ENCODE peak calls at places on chromosomes 1 and 21, in nine cellular contexts. One of them, this sample, is unnamed.

GRCh38 chr1:31549807-31550620 is 26.3 kb upstream of the TINAGL1 start:
- DNase-seq in ELR: peak
- DNase-seq in pulmonary artery endothelial cell: no peak
- DNase-seq in heart right ventricle: no peak
- DNase-seq in activated T-helper 2 cell treated with anti-CD3 and anti-CD28 coated beads, Interferon-gamma antibody, Interleukin-2, Interleukin-4, amounts not matched to agents 10 μg/mL and 5 μg/mL and 100 μg/mL, durations not matched to agents 14 hours and 24 hours and 36 hours: no peak
- DNase-seq in central memory CD4-positive, alpha-beta T cell: no peak
- DNase-seq in GDM1: no peak
- DNase-seq in stimulated activated CD4-positive, alpha-beta T cell treated with anti-CD3 and anti-CD28 coated beads, Interleukin-4, amount 100 ng/mL, for 48 hours: no peak
- DNase-seq in MCF 10A: no peak
- DNase-seq in this sample: no peak

GRCh38 chr1:198196630-198197029 is 39.8 kb downstream of the NEK7 start:
- DNase-seq in stimulated activated CD4-positive, alpha-beta T cell treated with anti-CD3 and anti-CD28 coated beads, Interleukin-4, amount 100 ng/mL, for 48 hours: no peak
- DNase-seq in heart right ventricle: no peak
- DNase-seq in MCF 10A: no peak
- DNase-seq in ELR: no peak
- DNase-seq in activated T-helper 2 cell treated with anti-CD3 and anti-CD28 coated beads, Interferon-gamma antibody, Interleukin-2, Interleukin-4, amounts not matched to agents 10 μg/mL and 5 μg/mL and 100 μg/mL, durations not matched to agents 14 hours and 24 hours and 36 hours: no peak
- DNase-seq in central memory CD4-positive, alpha-beta T cell: no peak
- DNase-seq in pulmonary artery endothelial cell: no peak
- DNase-seq in GDM1: no peak
- DNase-seq in this sample: no peak

GRCh38 chr1:187714501-187714900 is 885.8 kb downstream of the PLA2G4A start:
- DNase-seq in heart right ventricle: no peak
- DNase-seq in MCF 10A: no peak
- DNase-seq in stimulated activated CD4-positive, alpha-beta T cell treated with anti-CD3 and anti-CD28 coated beads, Interleukin-4, amount 100 ng/mL, for 48 hours: no peak
- DNase-seq in GDM1: no peak
- DNase-seq in ELR: no peak
- DNase-seq in activated T-helper 2 cell treated with anti-CD3 and anti-CD28 coated beads, Interferon-gamma antibody, Interleukin-2, Interleukin-4, amounts not matched to agents 10 μg/mL and 5 μg/mL and 100 μg/mL, durations not matched to agents 14 hours and 24 hours and 36 hours: no peak
- DNase-seq in pulmonary artery endothelial cell: no peak
- DNase-seq in central memory CD4-positive, alpha-beta T cell: no peak
- DNase-seq in this sample: no peak

GRCh38 chr1:39871796-39872195 is 11.5 kb downstream of the TRIT1 start:
- DNase-seq in stimulated activated CD4-positive, alpha-beta T cell treated with anti-CD3 and anti-CD28 coated beads, Interleukin-4, amount 100 ng/mL, for 48 hours: no peak
- DNase-seq in activated T-helper 2 cell treated with anti-CD3 and anti-CD28 coated beads, Interferon-gamma antibody, Interleukin-2, Interleukin-4, amounts not matched to agents 10 μg/mL and 5 μg/mL and 100 μg/mL, durations not matched to agents 14 hours and 24 hours and 36 hours: no peak
- DNase-seq in heart right ventricle: no peak
- DNase-seq in central memory CD4-positive, alpha-beta T cell: no peak
- DNase-seq in pulmonary artery endothelial cell: no peak
- DNase-seq in ELR: no peak
- DNase-seq in MCF 10A: no peak
- DNase-seq in GDM1: no peak
- DNase-seq in this sample: no peak

GRCh38 chr1:11321656-11322491 is 48.9 kb downstream of the UBIAD1 start:
- DNase-seq in central memory CD4-positive, alpha-beta T cell: no peak
- DNase-seq in activated T-helper 2 cell treated with anti-CD3 and anti-CD28 coated beads, Interferon-gamma antibody, Interleukin-2, Interleukin-4, amounts not matched to agents 10 μg/mL and 5 μg/mL and 100 μg/mL, durations not matched to agents 14 hours and 24 hours and 36 hours: no peak
- DNase-seq in MCF 10A: no peak
- DNase-seq in pulmonary artery endothelial cell: no peak
- DNase-seq in stimulated activated CD4-positive, alpha-beta T cell treated with anti-CD3 and anti-CD28 coated beads, Interleukin-4, amount 100 ng/mL, for 48 hours: no peak
- DNase-seq in heart right ventricle: no peak
- DNase-seq in GDM1: no peak
- DNase-seq in ELR: no peak
- DNase-seq in this sample: no peak

GRCh38 chr1:3030663-3031381 is 9.6 kb downstream of the ACTRT2 start:
- DNase-seq in activated T-helper 2 cell treated with anti-CD3 and anti-CD28 coated beads, Interferon-gamma antibody, Interleukin-2, Interleukin-4, amounts not matched to agents 10 μg/mL and 5 μg/mL and 100 μg/mL, durations not matched to agents 14 hours and 24 hours and 36 hours: no peak
- DNase-seq in pulmonary artery endothelial cell: no peak
- DNase-seq in central memory CD4-positive, alpha-beta T cell: no peak
- DNase-seq in stimulated activated CD4-positive, alpha-beta T cell treated with anti-CD3 and anti-CD28 coated beads, Interleukin-4, amount 100 ng/mL, for 48 hours: no peak
- DNase-seq in GDM1: no peak
- DNase-seq in MCF 10A: no peak
- DNase-seq in heart right ventricle: no peak
- DNase-seq in ELR: no peak
- DNase-seq in this sample: no peak

GRCh38 chr21:17519965-17520364 is 7.1 kb downstream of the CXADR start:
- DNase-seq in MCF 10A: no peak
- DNase-seq in ELR: no peak
- DNase-seq in activated T-helper 2 cell treated with anti-CD3 and anti-CD28 coated beads, Interferon-gamma antibody, Interleukin-2, Interleukin-4, amounts not matched to agents 10 μg/mL and 5 μg/mL and 100 μg/mL, durations not matched to agents 14 hours and 24 hours and 36 hours: no peak
- DNase-seq in central memory CD4-positive, alpha-beta T cell: no peak
- DNase-seq in GDM1: no peak
- DNase-seq in stimulated activated CD4-positive, alpha-beta T cell treated with anti-CD3 and anti-CD28 coated beads, Interleukin-4, amount 100 ng/mL, for 48 hours: no peak
- DNase-seq in heart right ventricle: no peak
- DNase-seq in pulmonary artery endothelial cell: no peak
- DNase-seq in this sample: no peak

GRCh38 chr1:31798433-31799195 is 17.2 kb downstream of the SPOCD1 start:
- DNase-seq in ELR: peak
- DNase-seq in heart right ventricle: no peak
- DNase-seq in pulmonary artery endothelial cell: no peak
- DNase-seq in stimulated activated CD4-positive, alpha-beta T cell treated with anti-CD3 and anti-CD28 coated beads, Interleukin-4, amount 100 ng/mL, for 48 hours: peak
- DNase-seq in activated T-helper 2 cell treated with anti-CD3 and anti-CD28 coated beads, Interferon-gamma antibody, Interleukin-2, Interleukin-4, amounts not matched to agents 10 μg/mL and 5 μg/mL and 100 μg/mL, durations not matched to agents 14 hours and 24 hours and 36 hours: no peak
- DNase-seq in central memory CD4-positive, alpha-beta T cell: no peak
- DNase-seq in GDM1: no peak
- DNase-seq in MCF 10A: peak
- DNase-seq in this sample: no peak

GRCh38 chr1:159071970-159072582 is 4.5 kb downstream of the AIM2 start:
- DNase-seq in GDM1: no peak
- DNase-seq in central memory CD4-positive, alpha-beta T cell: peak
- DNase-seq in MCF 10A: peak
- DNase-seq in pulmonary artery endothelial cell: peak
- DNase-seq in stimulated activated CD4-positive, alpha-beta T cell treated with anti-CD3 and anti-CD28 coated beads, Interleukin-4, amount 100 ng/mL, for 48 hours: no peak
- DNase-seq in activated T-helper 2 cell treated with anti-CD3 and anti-CD28 coated beads, Interferon-gamma antibody, Interleukin-2, Interleukin-4, amounts not matched to agents 10 μg/mL and 5 μg/mL and 100 μg/mL, durations not matched to agents 14 hours and 24 hours and 36 hours: no peak
- DNase-seq in heart right ventricle: no peak
- DNase-seq in ELR: peak
- DNase-seq in this sample: peak

This sample was measured in iPS DF 6.9.